ENCODE peak calls at places on chromosome 2, in four cellular contexts. W is AG04449, A is GM12891, T is endothelial cell. Y is an unnamed sample.
A peak's percentile ranks its signal among the peaks of the same experiment; 100 is the strongest.

GRCh38 chr2:201151127-201152074 is 31.5 kb upstream of the CASP10 start:
- DNase-seq in T (no peak), W (peak; percentile 73), A (no peak), Y (no peak)

GRCh38 chr2:64998658-64999061 is 9.5 kb downstream of the SLC1A4 start:
- DNase-seq in T (no peak), W (peak; percentile 38), A (no peak), Y (no peak)

GRCh38 chr2:189179607-189179979 is at the start of gene COL5A2:
- DNase-seq in T (peak; percentile 52), A (no peak), W (peak; percentile 80), Y (no peak)

GRCh38 chr2:189702071-189702470 is 27.6 kb downstream of the ANKAR start:
- DNase-seq in T (no peak), W (no peak), A (no peak), Y (no peak)

GRCh38 chr2:88179228-88179679 is 9.1 kb downstream of the THNSL2 start:
- DNase-seq in T (no peak), W (no peak), A (no peak), Y (no peak)

GRCh38 chr2:124258481-124258880 is 233.4 kb downstream of the CNTNAP5 start:
- DNase-seq in W (no peak), A (no peak), T (no peak), Y (no peak)

GRCh38 chr2:120703330-120703994 is 32.2 kb upstream of the GLI2 start:
- DNase-seq in W (no peak), T (no peak), A (no peak), Y (no peak)

GRCh38 chr2:37387143-37387835 is 42.9 kb downstream of the QPCT start:
- DNase-seq in T (no peak), W (no peak), A (no peak), Y (no peak)

GRCh38 chr2:40758778-40759177 is 306.9 kb upstream of the SLC8A1 start:
- DNase-seq in A (no peak), T (no peak), W (no peak), Y (no peak)

GRCh38 chr2:9914384-9915065 is 37.0 kb upstream of the GRHL1 start:
- DNase-seq in W (no peak), T (no peak), A (peak; percentile 30), Y (no peak)

GRCh38 chr2:237222178-237222577 is 136.5 kb downstream of the COPS8 start:
- DNase-seq in A (no peak), T (no peak), W (no peak), Y (no peak)

GRCh38 chr2:119544075-119545031 is at the start of gene CFAP221:
- DNase-seq in T (peak; percentile 80), W (no peak), A (peak; percentile 38), Y (peak; percentile 90)

GRCh38 chr2:204678031-204678430 is 132.8 kb downstream of the PARD3B start:
- DNase-seq in A (no peak), T (no peak), W (no peak), Y (no peak)

GRCh38 chr2:96928277-96928781 is 58.1 kb downstream of the FAM178B start:
- DNase-seq in A (no peak), T (no peak), W (no peak), Y (peak; percentile 67)

GRCh38 chr2:133644850-133645249 is 76.6 kb upstream of the NCKAP5 start:
- DNase-seq in T (no peak), W (no peak), A (no peak), Y (no peak)

GRCh38 chr2:9970386-9971044 is 19.0 kb downstream of the GRHL1 start:
- DNase-seq in T (no peak), W (no peak), A (no peak), Y (no peak)

GRCh38 chr2:98464772-98465310 is 20.2 kb downstream of the INPP4A start:
- DNase-seq in A (no peak), W (no peak), T (no peak), Y (no peak)

GRCh38 chr2:165691615-165692014 is 102.4 kb downstream of the GALNT3 start:
- DNase-seq in T (peak; percentile 15), A (no peak), W (no peak), Y (no peak)

GRCh38 chr2:113178069-113178468 is 4.3 kb downstream of the PSD4 start:
- DNase-seq in W (no peak), T (no peak), A (no peak), Y (no peak)

GRCh38 chr2:149160701-149161217 is 122.3 kb downstream of the LYPD6B start:
- DNase-seq in A (peak; percentile 16), W (no peak), T (no peak), Y (no peak)

Y was measured in NCI-H526.